ENCODE peak calls at places on chromosomes 12 and 14, in ten cellular contexts. One of them, this sample, is unnamed.

GRCh38 chr12:52522346-52523011 is 2.3 kb upstream of the KRT5 start:
- DNase-seq in activated CD4-positive, alpha-beta T cell treated with anti-CD3 and anti-CD28 coated beads, Interleukin-2, amount 50 U/mL, for 24 hours: no peak
- DNase-seq in choroid plexus epithelial cell: peak
- DNase-seq in omental fat pad: no peak
- DNase-seq in HS-5: no peak
- DNase-seq in effector memory CD8-positive, alpha-beta T cell: no peak
- DNase-seq in stimulated activated CD4-positive, alpha-beta T cell treated with anti-CD3 and anti-CD28 coated beads, Interleukin-15, amount 100 ng/mL, for 24 hours: no peak
- DNase-seq in NT2/D1: no peak
- DNase-seq in CD4-positive, alpha-beta T cell: no peak
- DNase-seq in naive thymus-derived CD8-positive, alpha-beta T cell: no peak
- DNase-seq in this sample: no peak

GRCh38 chr12:10097521-10097920 is 1.3 kb downstream of the CLEC1A start:
- DNase-seq in effector memory CD8-positive, alpha-beta T cell: no peak
- DNase-seq in omental fat pad: no peak
- DNase-seq in NT2/D1: no peak
- DNase-seq in CD4-positive, alpha-beta T cell: no peak
- DNase-seq in activated CD4-positive, alpha-beta T cell treated with anti-CD3 and anti-CD28 coated beads, Interleukin-2, amount 50 U/mL, for 24 hours: no peak
- DNase-seq in stimulated activated CD4-positive, alpha-beta T cell treated with anti-CD3 and anti-CD28 coated beads, Interleukin-15, amount 100 ng/mL, for 24 hours: no peak
- DNase-seq in HS-5: no peak
- DNase-seq in naive thymus-derived CD8-positive, alpha-beta T cell: no peak
- DNase-seq in choroid plexus epithelial cell: peak
- DNase-seq in this sample: no peak

GRCh38 chr12:32047846-32048245 is 58.8 kb upstream of the BICD1 start:
- DNase-seq in choroid plexus epithelial cell: no peak
- DNase-seq in CD4-positive, alpha-beta T cell: no peak
- DNase-seq in naive thymus-derived CD8-positive, alpha-beta T cell: no peak
- DNase-seq in omental fat pad: no peak
- DNase-seq in stimulated activated CD4-positive, alpha-beta T cell treated with anti-CD3 and anti-CD28 coated beads, Interleukin-15, amount 100 ng/mL, for 24 hours: no peak
- DNase-seq in HS-5: no peak
- DNase-seq in activated CD4-positive, alpha-beta T cell treated with anti-CD3 and anti-CD28 coated beads, Interleukin-2, amount 50 U/mL, for 24 hours: no peak
- DNase-seq in NT2/D1: no peak
- DNase-seq in effector memory CD8-positive, alpha-beta T cell: no peak
- DNase-seq in this sample: no peak

GRCh38 chr12:62716866-62717477 is 218.0 kb downstream of the PPM1H start:
- DNase-seq in activated CD4-positive, alpha-beta T cell treated with anti-CD3 and anti-CD28 coated beads, Interleukin-2, amount 50 U/mL, for 24 hours: no peak
- DNase-seq in stimulated activated CD4-positive, alpha-beta T cell treated with anti-CD3 and anti-CD28 coated beads, Interleukin-15, amount 100 ng/mL, for 24 hours: no peak
- DNase-seq in NT2/D1: no peak
- DNase-seq in effector memory CD8-positive, alpha-beta T cell: no peak
- DNase-seq in choroid plexus epithelial cell: no peak
- DNase-seq in omental fat pad: no peak
- DNase-seq in naive thymus-derived CD8-positive, alpha-beta T cell: no peak
- DNase-seq in HS-5: no peak
- DNase-seq in CD4-positive, alpha-beta T cell: no peak
- DNase-seq in this sample: no peak

GRCh38 chr12:51589557-51590176 is 1.4 kb upstream of the SCN8A start:
- DNase-seq in NT2/D1: no peak
- DNase-seq in stimulated activated CD4-positive, alpha-beta T cell treated with anti-CD3 and anti-CD28 coated beads, Interleukin-15, amount 100 ng/mL, for 24 hours: no peak
- DNase-seq in omental fat pad: no peak
- DNase-seq in HS-5: no peak
- DNase-seq in choroid plexus epithelial cell: no peak
- DNase-seq in effector memory CD8-positive, alpha-beta T cell: no peak
- DNase-seq in CD4-positive, alpha-beta T cell: no peak
- DNase-seq in naive thymus-derived CD8-positive, alpha-beta T cell: no peak
- DNase-seq in activated CD4-positive, alpha-beta T cell treated with anti-CD3 and anti-CD28 coated beads, Interleukin-2, amount 50 U/mL, for 24 hours: no peak
- DNase-seq in this sample: no peak

GRCh38 chr12:77560714-77561113 is 270.0 kb upstream of the NAV3 start:
- DNase-seq in HS-5: no peak
- DNase-seq in NT2/D1: no peak
- DNase-seq in choroid plexus epithelial cell: no peak
- DNase-seq in omental fat pad: no peak
- DNase-seq in naive thymus-derived CD8-positive, alpha-beta T cell: no peak
- DNase-seq in activated CD4-positive, alpha-beta T cell treated with anti-CD3 and anti-CD28 coated beads, Interleukin-2, amount 50 U/mL, for 24 hours: no peak
- DNase-seq in stimulated activated CD4-positive, alpha-beta T cell treated with anti-CD3 and anti-CD28 coated beads, Interleukin-15, amount 100 ng/mL, for 24 hours: no peak
- DNase-seq in CD4-positive, alpha-beta T cell: no peak
- DNase-seq in effector memory CD8-positive, alpha-beta T cell: no peak
- DNase-seq in this sample: no peak

GRCh38 chr12:122081108-122081696 is 2.6 kb downstream of the MLXIP start:
- DNase-seq in HS-5: no peak
- DNase-seq in choroid plexus epithelial cell: peak
- DNase-seq in CD4-positive, alpha-beta T cell: no peak
- DNase-seq in activated CD4-positive, alpha-beta T cell treated with anti-CD3 and anti-CD28 coated beads, Interleukin-2, amount 50 U/mL, for 24 hours: no peak
- DNase-seq in effector memory CD8-positive, alpha-beta T cell: no peak
- DNase-seq in omental fat pad: no peak
- DNase-seq in NT2/D1: no peak
- DNase-seq in stimulated activated CD4-positive, alpha-beta T cell treated with anti-CD3 and anti-CD28 coated beads, Interleukin-15, amount 100 ng/mL, for 24 hours: peak
- DNase-seq in naive thymus-derived CD8-positive, alpha-beta T cell: no peak
- DNase-seq in this sample: no peak

GRCh38 chr14:99757331-99758070 is 35.7 kb upstream of the EML1 start:
- DNase-seq in choroid plexus epithelial cell: peak
- DNase-seq in CD4-positive, alpha-beta T cell: no peak
- DNase-seq in HS-5: peak
- DNase-seq in effector memory CD8-positive, alpha-beta T cell: no peak
- DNase-seq in omental fat pad: no peak
- DNase-seq in activated CD4-positive, alpha-beta T cell treated with anti-CD3 and anti-CD28 coated beads, Interleukin-2, amount 50 U/mL, for 24 hours: no peak
- DNase-seq in naive thymus-derived CD8-positive, alpha-beta T cell: no peak
- DNase-seq in NT2/D1: no peak
- DNase-seq in stimulated activated CD4-positive, alpha-beta T cell treated with anti-CD3 and anti-CD28 coated beads, Interleukin-15, amount 100 ng/mL, for 24 hours: no peak
- DNase-seq in this sample: peak

GRCh38 chr14:60488175-60488574 is 2.3 kb upstream of the C14orf39 start:
- DNase-seq in omental fat pad: no peak
- DNase-seq in choroid plexus epithelial cell: no peak
- DNase-seq in NT2/D1: no peak
- DNase-seq in activated CD4-positive, alpha-beta T cell treated with anti-CD3 and anti-CD28 coated beads, Interleukin-2, amount 50 U/mL, for 24 hours: no peak
- DNase-seq in effector memory CD8-positive, alpha-beta T cell: no peak
- DNase-seq in stimulated activated CD4-positive, alpha-beta T cell treated with anti-CD3 and anti-CD28 coated beads, Interleukin-15, amount 100 ng/mL, for 24 hours: no peak
- DNase-seq in CD4-positive, alpha-beta T cell: no peak
- DNase-seq in HS-5: no peak
- DNase-seq in naive thymus-derived CD8-positive, alpha-beta T cell: no peak
- DNase-seq in this sample: no peak

GRCh38 chr14:105859717-105860614 is 333.6 kb downstream of the TMEM121 start:
- DNase-seq in HS-5: no peak
- DNase-seq in omental fat pad: no peak
- DNase-seq in stimulated activated CD4-positive, alpha-beta T cell treated with anti-CD3 and anti-CD28 coated beads, Interleukin-15, amount 100 ng/mL, for 24 hours: peak
- DNase-seq in choroid plexus epithelial cell: no peak
- DNase-seq in activated CD4-positive, alpha-beta T cell treated with anti-CD3 and anti-CD28 coated beads, Interleukin-2, amount 50 U/mL, for 24 hours: no peak
- DNase-seq in naive thymus-derived CD8-positive, alpha-beta T cell: no peak
- DNase-seq in effector memory CD8-positive, alpha-beta T cell: peak
- DNase-seq in NT2/D1: no peak
- DNase-seq in CD4-positive, alpha-beta T cell: no peak
- DNase-seq in this sample: no peak

GRCh38 chr14:24915958-24916595 is 133.9 kb downstream of the STXBP6 start:
- DNase-seq in stimulated activated CD4-positive, alpha-beta T cell treated with anti-CD3 and anti-CD28 coated beads, Interleukin-15, amount 100 ng/mL, for 24 hours: no peak
- DNase-seq in choroid plexus epithelial cell: no peak
- DNase-seq in omental fat pad: no peak
- DNase-seq in CD4-positive, alpha-beta T cell: no peak
- DNase-seq in NT2/D1: no peak
- DNase-seq in effector memory CD8-positive, alpha-beta T cell: no peak
- DNase-seq in naive thymus-derived CD8-positive, alpha-beta T cell: no peak
- DNase-seq in activated CD4-positive, alpha-beta T cell treated with anti-CD3 and anti-CD28 coated beads, Interleukin-2, amount 50 U/mL, for 24 hours: no peak
- DNase-seq in HS-5: no peak
- DNase-seq in this sample: no peak

GRCh38 chr12:110577717-110578521 is 5.2 kb downstream of the PPTC7 start:
- DNase-seq in omental fat pad: no peak
- DNase-seq in NT2/D1: no peak
- DNase-seq in CD4-positive, alpha-beta T cell: no peak
- DNase-seq in stimulated activated CD4-positive, alpha-beta T cell treated with anti-CD3 and anti-CD28 coated beads, Interleukin-15, amount 100 ng/mL, for 24 hours: peak
- DNase-seq in naive thymus-derived CD8-positive, alpha-beta T cell: peak
- DNase-seq in activated CD4-positive, alpha-beta T cell treated with anti-CD3 and anti-CD28 coated beads, Interleukin-2, amount 50 U/mL, for 24 hours: peak
- DNase-seq in HS-5: no peak
- DNase-seq in effector memory CD8-positive, alpha-beta T cell: no peak
- DNase-seq in choroid plexus epithelial cell: peak
- DNase-seq in this sample: no peak

This sample was measured in GOT3.